ENCODE peak calls at places on chromosomes 3 and 15, in four cellular contexts. P is HFF-Myc, K is GM12878, A is prostate gland. C is an unnamed sample.

GRCh38 chr3:31729573-31729972 is 196.8 kb downstream of the STT3B start:
- DNase-seq in P (no peak), K (no peak), A (no peak), C (no peak)

GRCh38 chr3:23479026-23479425 is 275.9 kb downstream of the UBE2E2 start:
- DNase-seq in P (no peak), K (no peak), A (no peak), C (no peak)

GRCh38 chr15:98428253-98428989 is 219.9 kb upstream of the IGF1R start:
- DNase-seq in P (peak; percentile 17), K (no peak), A (peak; percentile 58), C (no peak)

GRCh38 chr3:126572343-126572742 is 13.6 kb upstream of the C3orf22 start:
- DNase-seq in P (no peak), K (no peak), A (no peak), C (no peak)

GRCh38 chr3:44016818-44017217 is 224.9 kb upstream of the TOPAZ1 start:
- DNase-seq in P (no peak), K (no peak), A (no peak), C (no peak)

GRCh38 chr15:73078722-73079121 is 26.5 kb downstream of the NEO1 start:
- DNase-seq in P (peak; percentile 41), K (no peak), A (peak; percentile 80), C (peak; percentile 50)

GRCh38 chr15:43469867-43470266 is 23.1 kb downstream of the TP53BP1 start:
- DNase-seq in P (no peak), K (no peak), A (no peak), C (no peak)

GRCh38 chr3:33668618-33669017 is 49.4 kb downstream of the CLASP2 start:
- DNase-seq in P (no peak), K (no peak), A (no peak), C (no peak)

GRCh38 chr3:169865176-169865800 is 4.4 kb downstream of the LRRC31 start:
- DNase-seq in P (no peak), K (no peak), A (no peak), C (no peak)

GRCh38 chr15:61815356-61816083 is 244.7 kb downstream of the VPS13C start:
- DNase-seq in P (no peak), K (no peak), A (no peak), C (no peak)

GRCh38 chr3:28053759-28054158 is 187.7 kb upstream of the CMC1 start:
- DNase-seq in P (no peak), K (no peak), A (no peak), C (no peak)

GRCh38 chr3:148023994-148024393 is 614.8 kb downstream of the ZIC1 start:
- DNase-seq in P (no peak), K (no peak), A (no peak), C (no peak)

GRCh38 chr3:127889976-127890650 is 24.9 kb upstream of the KBTBD12 start:
- DNase-seq in P (no peak), K (no peak), A (no peak), C (no peak)

GRCh38 chr3:58079773-58080172 is 71.6 kb downstream of the FLNB start:
- DNase-seq in P (no peak), K (no peak), A (no peak), C (no peak)

GRCh38 chr3:17478673-17479072 is 263.8 kb downstream of the TBC1D5 start:
- DNase-seq in P (peak; percentile 21), K (no peak), A (no peak), C (peak; percentile 68)

DNA sequence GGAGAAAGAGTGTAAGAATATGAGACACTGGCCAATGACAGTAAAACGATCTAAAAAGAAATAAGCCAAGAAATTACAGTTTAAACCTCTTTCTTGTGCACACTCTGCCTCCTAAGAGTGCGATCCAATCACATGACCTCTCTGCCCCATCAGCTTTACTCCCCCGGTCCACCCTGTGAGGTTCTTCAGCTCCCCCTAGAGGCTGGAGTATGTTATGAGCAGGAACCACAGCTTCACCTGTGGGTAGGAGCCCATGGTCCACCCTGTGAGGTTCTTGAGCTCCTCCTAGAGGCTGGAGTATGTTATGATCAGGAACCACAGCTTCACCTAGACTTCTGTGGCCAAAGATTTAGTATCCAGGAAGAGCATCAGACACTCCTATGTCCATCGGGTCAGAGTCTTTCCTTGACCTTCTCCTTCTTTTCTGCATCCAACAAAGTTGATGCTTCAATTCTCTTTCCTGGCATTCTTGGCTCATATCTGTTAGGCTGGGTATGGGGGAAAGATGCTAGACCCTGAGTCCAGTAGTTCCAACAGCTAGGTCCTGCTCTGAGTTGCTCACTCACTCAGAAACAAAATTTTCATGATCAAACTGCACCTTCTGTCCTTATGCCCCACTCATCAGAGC is 164.0 kb downstream of the MINAR1 start:
- DNase-seq in P (peak; percentile 72), K (peak; percentile 71), A (peak; percentile 22), C (peak; percentile 79)
- TF ChIP-seq CTCF in P (peak; percentile 99), K (peak; percentile 97), A (peak; percentile 81), C (peak; percentile 96)

GRCh38 chr15:33005582-33005981 is 188.9 kb downstream of the FMN1 start:
- DNase-seq in P (no peak), K (no peak), A (no peak), C (no peak)
- H3K4me3 ChIP-seq in P (no peak overlapping the region), K (no peak overlapping the region), A (no peak overlapping the region), C (no peak overlapping the region)

DNA sequence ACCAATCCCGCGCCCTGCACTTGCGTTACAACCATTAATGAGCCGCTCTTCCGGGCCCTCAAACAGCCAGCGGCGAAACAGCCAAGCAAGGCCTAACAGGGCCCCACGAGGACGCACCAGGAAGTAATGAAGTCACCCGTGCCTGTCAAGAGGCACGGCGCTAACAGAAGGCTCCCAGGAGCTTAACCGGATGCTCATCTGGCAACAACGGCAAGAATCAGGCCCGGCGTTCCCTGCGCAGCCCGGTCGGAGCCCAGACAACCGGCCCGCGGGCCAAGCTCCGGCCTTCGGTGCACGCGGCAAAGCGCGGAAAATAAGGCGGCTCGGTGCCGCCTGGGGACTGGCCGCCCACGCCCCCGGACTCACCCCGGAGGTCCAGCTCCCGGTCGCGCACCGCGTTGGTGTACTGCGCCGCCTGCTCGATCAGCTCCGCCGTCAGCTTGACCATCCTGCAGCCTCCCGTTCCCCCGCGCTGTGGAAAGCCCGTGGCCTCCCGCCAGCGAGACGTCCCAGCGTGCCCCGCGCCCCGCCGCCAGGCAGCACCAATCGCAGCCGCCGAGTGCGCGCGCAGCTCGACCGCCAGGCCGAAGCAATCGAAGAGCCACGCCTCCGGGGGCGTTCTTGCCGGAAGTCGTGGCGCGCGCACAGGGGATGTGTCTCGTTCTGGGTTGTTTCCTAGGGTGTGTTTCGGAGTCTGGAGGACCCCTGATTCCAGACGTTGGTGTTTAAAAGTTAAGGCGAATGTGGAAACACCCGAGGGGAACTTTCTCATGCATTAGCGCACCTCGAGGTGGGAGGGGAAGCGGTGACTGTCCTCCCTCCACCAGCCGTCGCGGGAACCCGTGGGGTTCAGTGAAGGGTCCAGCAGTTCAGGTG is at the start of gene SNRPA1:
- DNase-seq in P (peak; percentile 65), K (peak; percentile 68), A (peak; percentile 96), C (peak; percentile 74)
- TF ChIP-seq CTCF in P (no peak), K (no peak), A (peak; percentile 29), C (no peak)

DNA sequence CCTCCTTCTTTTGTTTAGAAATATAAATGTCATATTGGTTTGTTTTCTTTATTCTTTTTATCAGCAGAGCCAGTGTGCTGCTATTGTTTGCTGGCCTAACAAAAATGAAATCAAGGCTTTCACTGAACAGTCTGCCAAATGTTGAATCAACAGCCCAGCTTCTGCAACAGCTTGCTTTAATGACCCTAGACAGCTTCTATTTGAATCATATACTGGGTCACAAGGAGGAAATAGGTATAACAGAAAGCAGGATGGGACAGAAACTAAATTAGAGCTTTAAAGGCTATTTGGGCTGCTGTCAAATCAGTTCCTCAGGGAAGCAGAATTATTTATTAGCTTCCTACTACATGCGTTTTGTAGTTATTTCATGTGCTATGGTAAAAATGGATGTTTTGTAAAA is 12.1 kb upstream of the DNAJC13 start:
- DNase-seq in P (no peak), K (no peak), A (no peak), C (peak; percentile 42)
- H3K4me3 ChIP-seq in P (no peak overlapping the region), K (no peak overlapping the region), A (no peak overlapping the region), C (no peak overlapping the region)

C was measured in LNCaP clone FGC.